ENCODE peak calls at places on chromosome 4, in five cellular contexts. K is natural killer cell, B is cardiac muscle cell, F is Caki2, P is endothelial cell. M is an unnamed sample.

GRCh38 chr4:153322791-153323190 is 21.7 kb upstream of the MND1 start:
- DNase-seq in F (no peak), B (no peak), K (no peak), P (no peak), M (no peak)

GRCh38 chr4:159290321-159291030 is 187.6 kb downstream of the RAPGEF2 start:
- DNase-seq in B (no peak), P (no peak), F (no peak), K (no peak), M (no peak)

GRCh38 chr4:98242063-98242462 is 19.1 kb upstream of the RAP1GDS1 start:
- DNase-seq in B (no peak), P (no peak), F (no peak), K (no peak), M (no peak)

GRCh38 chr4:850323-850945 is 24.5 kb upstream of the CPLX1 start:
- DNase-seq in P (no peak), B (no peak), K (no peak), F (no peak), M (no peak)

GRCh38 chr4:154164931-154165839 is 326.4 kb downstream of the DCHS2 start:
- DNase-seq in B (peak), F (peak), K (no peak), P (no peak), M (peak)

GRCh38 chr4:138919094-138919936 is 96.3 kb upstream of the NOCT start:
- DNase-seq in F (peak), K (no peak), B (peak), P (peak), M (no peak)

GRCh38 chr4:185730849-185731608 is 81.0 kb downstream of the SORBS2 start:
- DNase-seq in F (no peak), B (peak), P (no peak), K (no peak), M (no peak)

GRCh38 chr4:188168621-188169020 is 29.4 kb downstream of the TRIML1 start:
- DNase-seq in K (no peak), F (no peak), B (no peak), P (no peak), M (no peak)

GRCh38 chr4:55038176-55038890 is 87.1 kb downstream of the KDR start:
- DNase-seq in P (no peak), B (peak), F (no peak), K (no peak), M (no peak)

GRCh38 chr4:158010346-158010745 is 162.5 kb downstream of the GASK1B start:
- DNase-seq in P (no peak), K (no peak), B (no peak), F (peak), M (no peak)

GRCh38 chr4:10753326-10753725 is 68.8 kb upstream of the CLNK start:
- DNase-seq in F (no peak), B (peak), K (no peak), P (no peak), M (no peak)

GRCh38 chr4:110064295-110064694 is 134.1 kb downstream of the ELOVL6 start:
- DNase-seq in P (no peak), K (no peak), F (no peak), B (peak), M (no peak)

GRCh38 chr4:184695178-184695896 is 38.6 kb downstream of the CENPU start:
- DNase-seq in K (no peak), B (peak), P (no peak), F (no peak), M (no peak)

GRCh38 chr4:19675172-19675811 is 576.4 kb upstream of the SLIT2 start:
- DNase-seq in K (no peak), P (no peak), F (no peak), B (peak), M (no peak)

M was measured in amniotic stem cell.